ENCODE peak calls at places on chromosomes 1 and 21, in nine cellular contexts. I is GM23338, F is lower lobe of right lung, U is retinal pigment epithelial cell, C is HCT116, L is fibroblast of the aortic adventitia, N is heart left ventricle, B is tibial nerve, P is AG04450. M is an unnamed sample.

GRCh38 chr1:17837631-17838030 is 82.5 kb downstream of the ACTL8 start:
- DNase-seq in I (no peak), F (no peak), U (no peak), C (no peak), L (peak), N (no peak), B (no peak), P (no peak), M (no peak)

GRCh38 chr1:86703696-86704455 is 500 bp upstream of the SH3GLB1 start:
- DNase-seq in I (peak), F (no peak), U (no peak), C (no peak), L (no peak), N (no peak), B (peak), P (no peak), M (no peak)

GRCh38 chr1:29321176-29321575 is 84.9 kb downstream of the PTPRU start:
- DNase-seq in I (no peak), F (no peak), U (no peak), C (no peak), L (no peak), N (no peak), B (no peak), P (no peak), M (no peak)

GRCh38 chr1:115867216-115867615 is 26.3 kb upstream of the NHLH2 start:
- DNase-seq in I (no peak), F (no peak), U (no peak), C (no peak), L (no peak), N (no peak), B (no peak), P (no peak), M (peak)

GRCh38 chr1:214445846-214446614 is 105.4 kb downstream of the PTPN14 start:
- DNase-seq in I (no peak), F (no peak), U (no peak), C (peak), L (peak), N (no peak), B (no peak), P (peak), M (peak)

GRCh38 chr1:226603030-226603960 is 54.7 kb downstream of the STUM start:
- DNase-seq in I (no peak), F (no peak), U (no peak), C (no peak), L (peak), N (peak), B (peak), P (no peak), M (peak)

GRCh38 chr1:46596846-46597245 is 7.2 kb downstream of the MKNK1 start:
- DNase-seq in I (no peak), F (no peak), U (peak), C (no peak), L (no peak), N (no peak), B (no peak), P (no peak), M (no peak)

GRCh38 chr1:111161843-111162242 is 21.8 kb downstream of the CEPT1 start:
- DNase-seq in I (no peak), F (no peak), U (no peak), C (no peak), L (peak), N (no peak), B (no peak), P (no peak), M (no peak)

GRCh38 chr1:240234477-240235225 is 143.0 kb downstream of the FMN2 start:
- DNase-seq in I (no peak), F (no peak), U (no peak), C (no peak), L (peak), N (no peak), B (no peak), P (no peak), M (no peak)

GRCh38 chr1:7616076-7616833 is 154.8 kb upstream of the VAMP3 start:
- DNase-seq in I (peak), F (peak), U (peak), C (no peak), L (peak), N (peak), B (peak), P (peak), M (peak)

GRCh38 chr1:66300986-66301451 is 232.9 kb upstream of the SGIP1 start:
- DNase-seq in I (no peak), F (no peak), U (no peak), C (no peak), L (peak), N (no peak), B (peak), P (no peak), M (no peak)

GRCh38 chr21:42653492-42654061 is at the start of gene PDE9A:
- DNase-seq in I (peak), F (peak), U (no peak), C (no peak), L (no peak), N (peak), B (no peak), P (no peak), M (no peak)

GRCh38 chr21:42171091-42172053 is 47.6 kb upstream of the ABCG1 start:
- DNase-seq in I (no peak), F (no peak), U (peak), C (peak), L (no peak), N (peak), B (no peak), P (no peak), M (peak)

GRCh38 chr1:76587213-76587612 is 280.1 kb upstream of the ST6GALNAC5 start:
- DNase-seq in I (no peak), F (no peak), U (no peak), C (no peak), L (no peak), N (no peak), B (no peak), P (no peak), M (no peak)

GRCh38 chr1:64167176-64167575 is 36.2 kb upstream of the UBE2U start:
- DNase-seq in I (no peak), F (no peak), U (no peak), C (no peak), L (peak), N (no peak), B (no peak), P (no peak), M (no peak)

GRCh38 chr1:177858222-177858894 is 111.5 kb downstream of the SEC16B start:
- DNase-seq in I (no peak), F (no peak), U (no peak), C (no peak), L (peak), N (no peak), B (peak), P (no peak), M (no peak)

GRCh38 chr1:118659646-118660045 is 328.5 kb downstream of the TBX15 start:
- DNase-seq in I (no peak), F (no peak), U (no peak), C (no peak), L (no peak), N (no peak), B (no peak), P (no peak), M (no peak)

GRCh38 chr1:202213361-202214088 is 19.9 kb downstream of the LGR6 start:
- DNase-seq in I (peak), F (no peak), U (no peak), C (no peak), L (no peak), N (no peak), B (no peak), P (no peak), M (no peak)

GRCh38 chr1:110565565-110565964 is 40.6 kb downstream of the KCNA2 start:
- DNase-seq in I (no peak), F (no peak), U (no peak), C (no peak), L (no peak), N (no peak), B (no peak), P (no peak), M (no peak)

GRCh38 chr1:96524100-96524499 is 197.5 kb upstream of the PTBP2 start:
- DNase-seq in I (no peak), F (no peak), U (no peak), C (no peak), L (no peak), N (no peak), B (no peak), P (no peak), M (no peak)

GRCh38 chr1:59072017-59072947 is 224.6 kb upstream of the FGGY start:
- DNase-seq in I (peak), F (no peak), U (no peak), C (no peak), L (no peak), N (no peak), B (no peak), P (no peak), M (no peak)

GRCh38 chr1:53512807-53513755 is 53.9 kb downstream of the DMRTB1 start:
- DNase-seq in I (no peak), F (no peak), U (no peak), C (no peak), L (no peak), N (no peak), B (no peak), P (no peak), M (no peak)

GRCh38 chr1:59879556-59879955 is 47.0 kb downstream of the CYP2J2 start:
- DNase-seq in I (peak), F (peak), U (peak), C (peak), L (peak), N (peak), B (peak), P (peak), M (peak)

GRCh38 chr1:203593723-203594122 is 32.9 kb upstream of the ATP2B4 start:
- DNase-seq in I (peak), F (no peak), U (no peak), C (peak), L (no peak), N (no peak), B (no peak), P (no peak), M (peak)

GRCh38 chr1:111582644-111583618 is 36.7 kb upstream of the RAP1A start:
- DNase-seq in I (no peak), F (no peak), U (no peak), C (no peak), L (no peak), N (no peak), B (no peak), P (no peak), M (no peak)

GRCh38 chr21:42312626-42313104 is 2.5 kb downstream of the TFF3 start:
- DNase-seq in I (no peak), F (no peak), U (no peak), C (no peak), L (no peak), N (no peak), B (no peak), P (no peak), M (no peak)

GRCh38 chr21:41779659-41780058 is 12.8 kb upstream of the RIPK4 start:
- DNase-seq in I (no peak), F (no peak), U (no peak), C (no peak), L (no peak), N (no peak), B (no peak), P (no peak), M (no peak)

GRCh38 chr1:9127395-9128160 is 1.3 kb downstream of the GPR157 start:
- DNase-seq in I (no peak), F (peak), U (no peak), C (no peak), L (no peak), N (no peak), B (no peak), P (no peak), M (no peak)

GRCh38 chr21:43930848-43931384 is 65.9 kb downstream of the AGPAT3 start:
- DNase-seq in I (no peak), F (no peak), U (no peak), C (no peak), L (no peak), N (no peak), B (no peak), P (no peak), M (no peak)

GRCh38 chr1:205615789-205616188 is 16.0 kb downstream of the ELK4 start:
- DNase-seq in I (no peak), F (no peak), U (no peak), C (no peak), L (no peak), N (no peak), B (no peak), P (no peak), M (peak)

GRCh38 chr1:30418426-30419245 is 304.7 kb downstream of the MATN1 start:
- DNase-seq in I (no peak), F (no peak), U (no peak), C (no peak), L (no peak), N (no peak), B (peak), P (no peak), M (no peak)

GRCh38 chr21:28587748-28588147 is 404.9 kb downstream of the LTN1 start:
- DNase-seq in I (no peak), F (no peak), U (no peak), C (no peak), L (peak), N (no peak), B (no peak), P (no peak), M (no peak)

GRCh38 chr1:62810420-62811274 is 26.7 kb downstream of the ATG4C start:
- DNase-seq in I (no peak), F (no peak), U (no peak), C (no peak), L (no peak), N (no peak), B (no peak), P (no peak), M (no peak)

GRCh38 chr1:109247401-109248365 is 1.7 kb upstream of the CELSR2 start:
- DNase-seq in I (no peak), F (no peak), U (no peak), C (no peak), L (no peak), N (no peak), B (no peak), P (no peak), M (no peak)

GRCh38 chr1:66563094-66563800 is 29.3 kb downstream of the SGIP1 start:
- DNase-seq in I (peak), F (no peak), U (no peak), C (peak), L (peak), N (peak), B (no peak), P (peak), M (peak)

GRCh38 chr1:149879556-149879955 is 19.8 kb upstream of the BOLA1 start:
- DNase-seq in I (no peak), F (no peak), U (no peak), C (no peak), L (no peak), N (no peak), B (no peak), P (no peak), M (no peak)

GRCh38 chr1:185632659-185633428 is 101.3 kb upstream of the HMCN1 start:
- DNase-seq in I (no peak), F (peak), U (no peak), C (no peak), L (peak), N (no peak), B (no peak), P (no peak), M (peak)

GRCh38 chr21:39774252-39774651 is 29.3 kb downstream of the IGSF5 start:
- DNase-seq in I (no peak), F (no peak), U (no peak), C (no peak), L (no peak), N (no peak), B (no peak), P (no peak), M (no peak)

GRCh38 chr21:39776589-39776988 is 31.6 kb downstream of the IGSF5 start:
- DNase-seq in I (no peak), F (no peak), U (peak), C (no peak), L (no peak), N (no peak), B (no peak), P (no peak), M (no peak)

GRCh38 chr21:39781331-39781730 is 36.3 kb downstream of the IGSF5 start:
- DNase-seq in I (no peak), F (no peak), U (no peak), C (no peak), L (no peak), N (no peak), B (no peak), P (no peak), M (no peak)

GRCh38 chr21:39775816-39776215 is 30.8 kb downstream of the IGSF5 start:
- DNase-seq in I (no peak), F (no peak), U (no peak), C (no peak), L (no peak), N (no peak), B (no peak), P (no peak), M (no peak)
- H3K4me3 ChIP-seq in I (no peak), F (no peak), U (no peak), C (no peak), L (no peak), N (no peak), B (no peak), P (no peak), M (no peak)

GRCh38 chr1:26096471-26096870 is 15.2 kb upstream of the PDIK1L start:
- DNase-seq in I (no peak), F (no peak), U (no peak), C (no peak), L (no peak), N (no peak), B (no peak), P (no peak), M (no peak)

GRCh38 chr1:26092422-26092821 is 19.2 kb upstream of the PDIK1L start:
- DNase-seq in I (no peak), F (no peak), U (no peak), C (no peak), L (no peak), N (no peak), B (no peak), P (no peak), M (no peak)

GRCh38 chr1:26094677-26095383 is 16.8 kb upstream of the PDIK1L start:
- DNase-seq in I (peak), F (peak), U (no peak), C (no peak), L (peak), N (peak), B (peak), P (no peak), M (no peak)

GRCh38 chr1:26090893-26091292 is 20.7 kb upstream of the PDIK1L start:
- DNase-seq in I (no peak), F (no peak), U (no peak), C (no peak), L (no peak), N (no peak), B (no peak), P (no peak), M (no peak)

DNA sequence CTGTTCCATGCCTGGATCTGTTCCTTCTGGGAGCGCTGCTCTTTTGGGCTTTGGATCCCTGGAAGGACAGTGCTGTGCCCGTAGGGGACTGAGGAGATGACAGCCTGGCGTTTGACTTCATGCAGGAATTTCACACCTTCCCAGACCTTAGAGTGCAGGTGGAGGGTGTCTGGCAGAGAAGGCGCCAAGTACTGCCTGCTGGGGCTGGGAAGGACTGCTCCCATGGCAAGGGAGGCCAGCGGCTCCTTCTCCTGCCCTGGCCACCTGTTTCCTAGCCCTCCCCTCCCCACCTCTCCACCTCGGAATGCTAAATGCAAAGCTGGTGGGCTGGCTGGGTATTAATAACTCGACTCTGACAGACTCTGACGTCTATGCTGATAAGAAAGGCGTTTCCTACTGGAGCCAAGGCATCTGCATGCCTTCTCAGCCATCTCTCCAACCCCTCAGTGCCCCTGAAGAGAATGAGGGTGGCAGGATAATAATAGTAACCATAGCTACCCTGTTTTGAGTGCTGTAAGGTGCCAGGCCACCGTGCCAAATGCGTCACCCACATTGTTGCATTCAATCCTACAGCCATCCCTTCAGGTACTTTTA is 17.5 kb upstream of the PDIK1L start:
- DNase-seq in I (peak), F (no peak), U (peak), C (no peak), L (peak), N (peak), B (no peak), P (no peak), M (no peak)
- H3K4me3 ChIP-seq in I (no peak), F (no peak), U (no peak), C (no peak), L (no peak), N (no peak), B (no peak), P (no peak), M (no peak)

GRCh38 chr1:165444897-165445370 is at the start of gene RXRG:
- DNase-seq in I (peak), F (peak), U (peak), C (no peak), L (peak), N (peak), B (peak), P (no peak), M (peak)
- H3K4me3 ChIP-seq in I (peak), F (peak), U (peak), C (no peak), L (no peak), N (peak), B (peak), P (no peak), M (no peak)

DNA sequence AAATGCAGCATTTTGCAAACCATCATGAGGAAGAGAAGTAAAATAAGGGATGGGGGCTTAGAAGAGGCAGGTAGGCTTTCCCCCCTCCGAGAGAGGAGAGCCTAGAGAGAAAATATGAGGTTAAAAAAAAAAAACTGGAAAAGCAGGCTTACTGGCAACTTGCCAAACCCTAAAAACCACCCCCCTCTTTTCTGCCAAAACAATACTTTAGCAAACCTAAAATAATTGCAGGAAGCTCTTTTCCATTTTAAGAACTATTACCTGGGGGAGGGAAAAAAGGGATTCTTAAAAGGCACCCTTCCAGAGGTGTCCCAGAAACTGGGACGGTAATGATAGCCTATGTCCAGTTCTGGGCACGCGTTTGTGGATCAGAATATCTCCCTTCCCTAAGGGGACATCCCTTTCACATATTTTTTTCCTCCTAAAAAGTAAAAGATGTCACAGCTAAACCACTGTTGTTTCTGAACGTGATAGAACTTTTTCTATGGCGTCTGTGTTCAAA is 1.2 kb upstream of the NFIA start:
- DNase-seq in I (peak), F (no peak), U (no peak), C (no peak), L (peak), N (no peak), B (no peak), P (no peak), M (no peak)
- H3K4me3 ChIP-seq in I (peak), F (peak), U (peak), C (peak), L (peak), N (peak), B (peak), P (peak), M (peak)

GRCh38 chr1:11648039-11648438 is 6.2 kb downstream of the FBXO2 start:
- DNase-seq in I (no peak), F (no peak), U (no peak), C (no peak), L (peak), N (no peak), B (peak), P (no peak), M (no peak)

GRCh38 chr1:11648732-11649158 is 5.5 kb downstream of the FBXO2 start:
- DNase-seq in I (peak), F (peak), U (no peak), C (no peak), L (no peak), N (no peak), B (no peak), P (no peak), M (no peak)

GRCh38 chr1:11650331-11650991 is 3.8 kb downstream of the FBXO2 start:
- DNase-seq in I (peak), F (peak), U (peak), C (peak), L (peak), N (peak), B (peak), P (peak), M (no peak)

GRCh38 chr1:11649624-11650330 is 4.5 kb downstream of the FBXO2 start:
- DNase-seq in I (no peak), F (peak), U (no peak), C (no peak), L (no peak), N (no peak), B (no peak), P (no peak), M (no peak)

GRCh38 chr1:11649237-11649623 is 5.0 kb downstream of the FBXO2 start:
- DNase-seq in I (no peak), F (no peak), U (no peak), C (no peak), L (no peak), N (no peak), B (no peak), P (no peak), M (no peak)
- H3K4me3 ChIP-seq in I (no peak), F (peak), U (no peak), C (no peak), L (no peak), N (no peak), B (no peak), P (no peak), M (no peak)

M was measured in mammary epithelial cell.